ENCODE peak calls at places on chromosome 14, in four cellular contexts. C, H, G and A are unnamed samples.

GRCh38 chr14:54177861-54178591 is 218.8 kb upstream of the CDKN3 start:
- DNase-seq in C (no peak), H (no peak), G (peak; percentile 10), A (no peak)

GRCh38 chr14:84575681-84576080 is 954.3 kb upstream of the FLRT2 start:
- DNase-seq in C (no peak), H (no peak), G (no peak), A (no peak)

GRCh38 chr14:30243805-30244204 is 315.2 kb upstream of the G2E3 start:
- DNase-seq in C (no peak), H (no peak), G (no peak), A (no peak)

GRCh38 chr14:52929192-52929807 is 21.6 kb downstream of the FERMT2 start:
- DNase-seq in C (no peak), H (no peak), G (no peak), A (no peak)

GRCh38 chr14:104137297-104138097 is 890 bp upstream of the KIF26A start:
- DNase-seq in C (no peak), H (no peak), G (peak; percentile 36), A (no peak)

GRCh38 chr14:77212933-77213656 is 31.5 kb downstream of the TMEM63C start:
- DNase-seq in C (no peak), H (no peak), G (peak; percentile 47), A (no peak)

GRCh38 chr14:89489796-89490506 is 72.9 kb upstream of the FOXN3 start:
- DNase-seq in C (no peak), H (no peak), G (no peak), A (no peak)

GRCh38 chr14:94501588-94502516 is 7.4 kb downstream of the SERPINA12 start:
- DNase-seq in C (no peak), H (no peak), G (no peak), A (no peak)

GRCh38 chr14:31059152-31059924 is 33.2 kb upstream of the STRN3 start:
- DNase-seq in C (no peak), H (no peak), G (no peak), A (no peak)

GRCh38 chr14:50797250-50798047 is 33.5 kb downstream of the NIN start:
- DNase-seq in C (no peak), H (no peak), G (peak; percentile 18), A (no peak)

GRCh38 chr14:22837059-22837749 is 819 bp downstream of the MMP14 start:
- DNase-seq in C (no peak), H (no peak), G (peak; percentile 67), A (no peak)

GRCh38 chr14:91649930-91650329 is 82.0 kb downstream of the CATSPERB start:
- DNase-seq in C (no peak), H (no peak), G (peak; percentile 33), A (peak; percentile 27)

GRCh38 chr14:34580381-34580780 is 40.9 kb upstream of the EAPP start:
- DNase-seq in C (no peak), H (no peak), G (no peak), A (no peak)

GRCh38 chr14:53824061-53824460 is 132.6 kb downstream of the BMP4 start:
- DNase-seq in C (peak; percentile 3), H (no peak), G (no peak), A (no peak)

GRCh38 chr14:74932401-74932901 is 9.4 kb upstream of the RPS6KL1 start:
- DNase-seq in C (no peak), H (no peak), G (no peak), A (peak; percentile 87)

GRCh38 chr14:52079239-52079956 is 10.5 kb upstream of the NID2 start:
- DNase-seq in C (no peak), H (no peak), G (peak; percentile 54), A (no peak)

GRCh38 chr14:64990291-64990690 is 3.6 kb downstream of the FNTB start:
- DNase-seq in C (no peak), H (no peak), G (no peak), A (no peak)

GRCh38 chr14:59761851-59762250 is 108.7 kb downstream of the RTN1 start:
- DNase-seq in C (no peak), H (no peak), G (no peak), A (no peak)